ENCODE peak calls at places on chromosomes 12 and 14, in four cellular contexts. I is A549; S is CD4-positive, alpha-beta T cell; Y is kidney epithelial cell. J is an unnamed sample.

GRCh38 chr14:35285168-35285990 is 6.8 kb upstream of the PSMA6 start:
- DNase-seq in S (no peak), I (no peak), Y (no peak), J (no peak)

GRCh38 chr12:9391751-9392240 is 183.6 kb upstream of the PZP start:
- DNase-seq in Y (no peak), I (no peak), S (no peak), J (no peak)

GRCh38 chr12:109996483-109996853 is 300 bp upstream of the GIT2 start:
- DNase-seq in Y (no peak), S (no peak), I (no peak), J (no peak)

GRCh38 chr12:4156317-4156716 is 117.2 kb upstream of the CCND2 start:
- DNase-seq in I (no peak), S (no peak), Y (no peak), J (no peak)

GRCh38 chr14:64475585-64476273 is 10.4 kb downstream of the AKAP5 start:
- DNase-seq in Y (no peak), S (no peak), I (no peak), J (no peak)

GRCh38 chr14:54481695-54482094 is 7.1 kb downstream of the GMFB start:
- DNase-seq in S (no peak), Y (no peak), I (no peak), J (no peak)

GRCh38 chr12:114834621-114835020 is 150.6 kb upstream of the TBX3 start:
- DNase-seq in Y (no peak), I (no peak), S (no peak), J (no peak)

GRCh38 chr14:104718147-104718546 is 5.9 kb upstream of the ADSS1 start:
- DNase-seq in S (no peak), Y (no peak), I (no peak), J (no peak)

GRCh38 chr12:32501835-32502333 is 102.5 kb downstream of the FGD4 start:
- DNase-seq in I (no peak), Y (peak), S (no peak), J (peak)